ENCODE peak calls at places on chromosome 2, in nine cellular contexts. B is stimulated activated naive B cell treated with anti-CD40 and anti-IgM and Interleukin-4, amounts not matched to agents 10 μg/mL and 1 μg/mL and 100 μg/mL, for 72 hours; S is activated CD4-positive, alpha-beta T cell treated with anti-CD3 and anti-CD28 coated beads, Interleukin-2, amount 10 ng/mL, durations not matched to agents 7 days and 5 days; N is thyroid gland; Y is WTC11; E is SK-N-SH; Q is Ammon's horn; D is DMS79 treated with DMSO at 0.1 percent for 48 hours; P is PC-3. H is an unnamed sample.

GRCh38 chr2:55176094-55176415 is 56.0 kb downstream of the CLHC1 start:
- DNase-seq in B (no peak), S (no peak), N (no peak), Y (no peak), E (no peak), Q (no peak), D (no peak), P (no peak), H (no peak)

GRCh38 chr2:227623225-227623624 is 5.9 kb downstream of the SCYGR4 start:
- DNase-seq in B (no peak), S (no peak), N (no peak), Y (no peak), E (no peak), Q (no peak), D (no peak), P (peak), H (no peak)

GRCh38 chr2:1884933-1885580 is 140.7 kb upstream of the PXDN start:
- DNase-seq in B (no peak), S (no peak), N (no peak), Y (no peak), E (no peak), Q (no peak), D (peak), P (no peak), H (no peak)

GRCh38 chr2:68799615-68800400 is 65.2 kb downstream of the ARHGAP25 start:
- DNase-seq in B (no peak), S (no peak), N (no peak), Y (no peak), E (peak), Q (no peak), D (peak), P (no peak), H (no peak)

GRCh38 chr2:136072616-136073015 is 45.3 kb downstream of the CXCR4 start:
- DNase-seq in B (no peak), S (no peak), N (peak), Y (no peak), E (no peak), Q (no peak), D (peak), P (no peak), H (no peak)

GRCh38 chr2:187050409-187050998 is 201.5 kb upstream of the ZSWIM2 start:
- DNase-seq in B (no peak), S (no peak), N (no peak), Y (no peak), E (no peak), Q (no peak), D (no peak), P (peak), H (no peak)

GRCh38 chr2:73268831-73269685 is 15.2 kb downstream of the FBXO41 start:
- DNase-seq in B (peak), S (peak), N (peak), Y (peak), E (no peak), Q (no peak), D (peak), P (peak), H (peak)

GRCh38 chr2:120820263-120820884 is 84.7 kb downstream of the GLI2 start:
- DNase-seq in B (no peak), S (no peak), N (no peak), Y (no peak), E (peak), Q (no peak), D (peak), P (no peak), H (no peak)

GRCh38 chr2:205060269-205060668 is 515.0 kb downstream of the PARD3B start:
- DNase-seq in B (no peak), S (no peak), N (no peak), Y (no peak), E (no peak), Q (no peak), D (no peak), P (peak), H (no peak)

GRCh38 chr2:159188449-159188848 is 98.1 kb downstream of the WDSUB1 start:
- DNase-seq in B (no peak), S (no peak), N (no peak), Y (no peak), E (no peak), Q (no peak), D (no peak), P (no peak), H (no peak)